ENCODE peak calls at places on chromosomes 16 and 17, in six cellular contexts. One of them, this sample, is unnamed.

GRCh38 chr17:17223736-17224135 is 13.2 kb downstream of the FLCN start:
- DNase-seq in activated B cell treated with CpG ODN at 0.5 μM for 24 hours: no peak
- DNase-seq in lower lobe of right lung: no peak
- DNase-seq in activated CD4-positive, alpha-beta T cell treated with anti-CD3 and anti-CD28 coated beads, Interleukin-2, amount 50 U/mL, for 48 hours: no peak
- DNase-seq in amygdala: no peak
- DNase-seq in epithelial cell of esophagus: no peak
- DNase-seq in this sample: no peak

GRCh38 chr17:164536-165235 is 16.8 kb downstream of the DOC2B start:
- DNase-seq in activated CD4-positive, alpha-beta T cell treated with anti-CD3 and anti-CD28 coated beads, Interleukin-2, amount 50 U/mL, for 48 hours: peak
- DNase-seq in epithelial cell of esophagus: no peak
- DNase-seq in amygdala: no peak
- DNase-seq in lower lobe of right lung: no peak
- DNase-seq in activated B cell treated with CpG ODN at 0.5 μM for 24 hours: no peak
- DNase-seq in this sample: no peak

GRCh38 chr17:80709090-80709695 is 164.6 kb downstream of the RPTOR start:
- DNase-seq in amygdala: no peak
- DNase-seq in activated B cell treated with CpG ODN at 0.5 μM for 24 hours: no peak
- DNase-seq in lower lobe of right lung: no peak
- DNase-seq in activated CD4-positive, alpha-beta T cell treated with anti-CD3 and anti-CD28 coated beads, Interleukin-2, amount 50 U/mL, for 48 hours: no peak
- DNase-seq in epithelial cell of esophagus: no peak
- DNase-seq in this sample: no peak

GRCh38 chr16:12147681-12148479 is 171.3 kb downstream of the SNX29 start:
- DNase-seq in epithelial cell of esophagus: no peak
- DNase-seq in lower lobe of right lung: no peak
- DNase-seq in activated CD4-positive, alpha-beta T cell treated with anti-CD3 and anti-CD28 coated beads, Interleukin-2, amount 50 U/mL, for 48 hours: no peak
- DNase-seq in amygdala: no peak
- DNase-seq in activated B cell treated with CpG ODN at 0.5 μM for 24 hours: no peak
- DNase-seq in this sample: no peak

GRCh38 chr16:73058221-73058615 is 10.3 kb upstream of the ZFHX3 start:
- DNase-seq in activated B cell treated with CpG ODN at 0.5 μM for 24 hours: peak
- DNase-seq in amygdala: no peak
- DNase-seq in activated CD4-positive, alpha-beta T cell treated with anti-CD3 and anti-CD28 coated beads, Interleukin-2, amount 50 U/mL, for 48 hours: peak
- DNase-seq in epithelial cell of esophagus: peak
- DNase-seq in lower lobe of right lung: peak
- DNase-seq in this sample: no peak

GRCh38 chr16:56643080-56643778 is 4.8 kb downstream of the MT1A start:
- DNase-seq in epithelial cell of esophagus: peak
- DNase-seq in activated B cell treated with CpG ODN at 0.5 μM for 24 hours: peak
- DNase-seq in amygdala: no peak
- DNase-seq in lower lobe of right lung: peak
- DNase-seq in activated CD4-positive, alpha-beta T cell treated with anti-CD3 and anti-CD28 coated beads, Interleukin-2, amount 50 U/mL, for 48 hours: peak
- DNase-seq in this sample: peak

GRCh38 chr16:35398208-35398607 is 1938.8 kb downstream of the TP53TG3F start:
- DNase-seq in amygdala: no peak
- DNase-seq in epithelial cell of esophagus: no peak
- DNase-seq in activated B cell treated with CpG ODN at 0.5 μM for 24 hours: no peak
- DNase-seq in activated CD4-positive, alpha-beta T cell treated with anti-CD3 and anti-CD28 coated beads, Interleukin-2, amount 50 U/mL, for 48 hours: no peak
- DNase-seq in lower lobe of right lung: no peak
- DNase-seq in this sample: no peak

GRCh38 chr16:89149386-89149785 is 22.2 kb upstream of the CDH15 start:
- DNase-seq in activated CD4-positive, alpha-beta T cell treated with anti-CD3 and anti-CD28 coated beads, Interleukin-2, amount 50 U/mL, for 48 hours: no peak
- DNase-seq in activated B cell treated with CpG ODN at 0.5 μM for 24 hours: no peak
- DNase-seq in amygdala: no peak
- DNase-seq in lower lobe of right lung: no peak
- DNase-seq in epithelial cell of esophagus: no peak
- DNase-seq in this sample: peak

GRCh38 chr16:49876716-49877129 is 20.8 kb upstream of the ZNF423 start:
- DNase-seq in activated B cell treated with CpG ODN at 0.5 μM for 24 hours: no peak
- DNase-seq in epithelial cell of esophagus: no peak
- DNase-seq in lower lobe of right lung: peak
- DNase-seq in activated CD4-positive, alpha-beta T cell treated with anti-CD3 and anti-CD28 coated beads, Interleukin-2, amount 50 U/mL, for 48 hours: peak
- DNase-seq in amygdala: no peak
- DNase-seq in this sample: no peak

GRCh38 chr16:65005696-65006095 is 116.2 kb downstream of the CDH11 start:
- DNase-seq in lower lobe of right lung: no peak
- DNase-seq in epithelial cell of esophagus: peak
- DNase-seq in activated B cell treated with CpG ODN at 0.5 μM for 24 hours: no peak
- DNase-seq in amygdala: no peak
- DNase-seq in activated CD4-positive, alpha-beta T cell treated with anti-CD3 and anti-CD28 coated beads, Interleukin-2, amount 50 U/mL, for 48 hours: no peak
- DNase-seq in this sample: no peak

GRCh38 chr17:60154616-60155426 is 5.0 kb downstream of the CA4 start:
- DNase-seq in lower lobe of right lung: peak
- DNase-seq in activated B cell treated with CpG ODN at 0.5 μM for 24 hours: no peak
- DNase-seq in activated CD4-positive, alpha-beta T cell treated with anti-CD3 and anti-CD28 coated beads, Interleukin-2, amount 50 U/mL, for 48 hours: no peak
- DNase-seq in amygdala: no peak
- DNase-seq in epithelial cell of esophagus: peak
- DNase-seq in this sample: no peak

GRCh38 chr16:72399811-72400210 is 227.9 kb upstream of the PMFBP1 start:
- DNase-seq in amygdala: no peak
- DNase-seq in activated B cell treated with CpG ODN at 0.5 μM for 24 hours: no peak
- DNase-seq in activated CD4-positive, alpha-beta T cell treated with anti-CD3 and anti-CD28 coated beads, Interleukin-2, amount 50 U/mL, for 48 hours: no peak
- DNase-seq in epithelial cell of esophagus: no peak
- DNase-seq in lower lobe of right lung: no peak
- DNase-seq in this sample: no peak

GRCh38 chr17:39622380-39623006 is 4.3 kb upstream of the PPP1R1B start:
- DNase-seq in lower lobe of right lung: no peak
- DNase-seq in amygdala: no peak
- DNase-seq in epithelial cell of esophagus: no peak
- DNase-seq in activated CD4-positive, alpha-beta T cell treated with anti-CD3 and anti-CD28 coated beads, Interleukin-2, amount 50 U/mL, for 48 hours: peak
- DNase-seq in activated B cell treated with CpG ODN at 0.5 μM for 24 hours: no peak
- DNase-seq in this sample: no peak

GRCh38 chr17:35597604-35598003 is 10.5 kb downstream of the AP2B1 start:
- DNase-seq in amygdala: no peak
- DNase-seq in activated B cell treated with CpG ODN at 0.5 μM for 24 hours: no peak
- DNase-seq in lower lobe of right lung: no peak
- DNase-seq in epithelial cell of esophagus: no peak
- DNase-seq in activated CD4-positive, alpha-beta T cell treated with anti-CD3 and anti-CD28 coated beads, Interleukin-2, amount 50 U/mL, for 48 hours: no peak
- DNase-seq in this sample: no peak

GRCh38 chr17:73293480-73293911 is 18.3 kb downstream of the CDC42EP4 start:
- DNase-seq in activated B cell treated with CpG ODN at 0.5 μM for 24 hours: no peak
- DNase-seq in epithelial cell of esophagus: peak
- DNase-seq in activated CD4-positive, alpha-beta T cell treated with anti-CD3 and anti-CD28 coated beads, Interleukin-2, amount 50 U/mL, for 48 hours: no peak
- DNase-seq in lower lobe of right lung: peak
- DNase-seq in amygdala: no peak
- DNase-seq in this sample: no peak

GRCh38 chr16:22296225-22297113 is 740 bp upstream of the POLR3E start:
- DNase-seq in amygdala: no peak
- DNase-seq in activated B cell treated with CpG ODN at 0.5 μM for 24 hours: no peak
- DNase-seq in epithelial cell of esophagus: peak
- DNase-seq in lower lobe of right lung: no peak
- DNase-seq in activated CD4-positive, alpha-beta T cell treated with anti-CD3 and anti-CD28 coated beads, Interleukin-2, amount 50 U/mL, for 48 hours: peak
- DNase-seq in this sample: no peak

GRCh38 chr17:37392024-37392590 is 14.5 kb downstream of the ACACA start:
- DNase-seq in activated B cell treated with CpG ODN at 0.5 μM for 24 hours: no peak
- DNase-seq in epithelial cell of esophagus: peak
- DNase-seq in lower lobe of right lung: no peak
- DNase-seq in activated CD4-positive, alpha-beta T cell treated with anti-CD3 and anti-CD28 coated beads, Interleukin-2, amount 50 U/mL, for 48 hours: no peak
- DNase-seq in amygdala: no peak
- DNase-seq in this sample: no peak

GRCh38 chr16:8620535-8620934 is 963 bp upstream of the METTL22 start:
- DNase-seq in activated B cell treated with CpG ODN at 0.5 μM for 24 hours: no peak
- DNase-seq in activated CD4-positive, alpha-beta T cell treated with anti-CD3 and anti-CD28 coated beads, Interleukin-2, amount 50 U/mL, for 48 hours: no peak
- DNase-seq in lower lobe of right lung: no peak
- DNase-seq in amygdala: no peak
- DNase-seq in epithelial cell of esophagus: peak
- DNase-seq in this sample: no peak

GRCh38 chr16:79868841-79869240 is 268.3 kb upstream of the MAF start:
- DNase-seq in activated B cell treated with CpG ODN at 0.5 μM for 24 hours: no peak
- DNase-seq in lower lobe of right lung: no peak
- DNase-seq in amygdala: no peak
- DNase-seq in activated CD4-positive, alpha-beta T cell treated with anti-CD3 and anti-CD28 coated beads, Interleukin-2, amount 50 U/mL, for 48 hours: no peak
- DNase-seq in epithelial cell of esophagus: no peak
- DNase-seq in this sample: no peak

GRCh38 chr17:67779098-67779672 is 46.1 kb upstream of the BPTF start:
- DNase-seq in amygdala: no peak
- DNase-seq in epithelial cell of esophagus: peak
- DNase-seq in activated CD4-positive, alpha-beta T cell treated with anti-CD3 and anti-CD28 coated beads, Interleukin-2, amount 50 U/mL, for 48 hours: peak
- DNase-seq in lower lobe of right lung: no peak
- DNase-seq in activated B cell treated with CpG ODN at 0.5 μM for 24 hours: no peak
- DNase-seq in this sample: no peak

GRCh38 chr17:12342609-12343248 is 322.1 kb downstream of the MAP2K4 start:
- DNase-seq in activated B cell treated with CpG ODN at 0.5 μM for 24 hours: no peak
- DNase-seq in activated CD4-positive, alpha-beta T cell treated with anti-CD3 and anti-CD28 coated beads, Interleukin-2, amount 50 U/mL, for 48 hours: peak
- DNase-seq in amygdala: no peak
- DNase-seq in epithelial cell of esophagus: peak
- DNase-seq in lower lobe of right lung: no peak
- DNase-seq in this sample: no peak

GRCh38 chr17:65230040-65230439 is 92.9 kb downstream of the RGS9 start:
- DNase-seq in amygdala: no peak
- DNase-seq in activated B cell treated with CpG ODN at 0.5 μM for 24 hours: no peak
- DNase-seq in lower lobe of right lung: no peak
- DNase-seq in epithelial cell of esophagus: no peak
- DNase-seq in activated CD4-positive, alpha-beta T cell treated with anti-CD3 and anti-CD28 coated beads, Interleukin-2, amount 50 U/mL, for 48 hours: no peak
- DNase-seq in this sample: no peak

GRCh38 chr17:8922451-8922850 is 43.1 kb downstream of the PIK3R5 start:
- DNase-seq in epithelial cell of esophagus: peak
- DNase-seq in amygdala: no peak
- DNase-seq in activated B cell treated with CpG ODN at 0.5 μM for 24 hours: no peak
- DNase-seq in lower lobe of right lung: no peak
- DNase-seq in activated CD4-positive, alpha-beta T cell treated with anti-CD3 and anti-CD28 coated beads, Interleukin-2, amount 50 U/mL, for 48 hours: no peak
- DNase-seq in this sample: no peak

GRCh38 chr17:50087246-50087911 is 7.8 kb upstream of the PDK2 start:
- DNase-seq in activated CD4-positive, alpha-beta T cell treated with anti-CD3 and anti-CD28 coated beads, Interleukin-2, amount 50 U/mL, for 48 hours: peak
- DNase-seq in lower lobe of right lung: peak
- DNase-seq in activated B cell treated with CpG ODN at 0.5 μM for 24 hours: peak
- DNase-seq in epithelial cell of esophagus: peak
- DNase-seq in amygdala: no peak
- DNase-seq in this sample: no peak

GRCh38 chr16:58418601-58419000 is 26.3 kb downstream of the GINS3 start:
- DNase-seq in activated CD4-positive, alpha-beta T cell treated with anti-CD3 and anti-CD28 coated beads, Interleukin-2, amount 50 U/mL, for 48 hours: no peak
- DNase-seq in amygdala: no peak
- DNase-seq in epithelial cell of esophagus: peak
- DNase-seq in lower lobe of right lung: no peak
- DNase-seq in activated B cell treated with CpG ODN at 0.5 μM for 24 hours: no peak
- DNase-seq in this sample: no peak

GRCh38 chr17:78947235-78948153 is 22.3 kb upstream of the TIMP2 start:
- DNase-seq in amygdala: no peak
- DNase-seq in activated CD4-positive, alpha-beta T cell treated with anti-CD3 and anti-CD28 coated beads, Interleukin-2, amount 50 U/mL, for 48 hours: no peak
- DNase-seq in lower lobe of right lung: no peak
- DNase-seq in activated B cell treated with CpG ODN at 0.5 μM for 24 hours: no peak
- DNase-seq in epithelial cell of esophagus: peak
- DNase-seq in this sample: no peak

GRCh38 chr16:87065781-87066694 is 251.2 kb downstream of the C16orf95 start:
- DNase-seq in activated CD4-positive, alpha-beta T cell treated with anti-CD3 and anti-CD28 coated beads, Interleukin-2, amount 50 U/mL, for 48 hours: no peak
- DNase-seq in lower lobe of right lung: no peak
- DNase-seq in epithelial cell of esophagus: no peak
- DNase-seq in amygdala: no peak
- DNase-seq in activated B cell treated with CpG ODN at 0.5 μM for 24 hours: no peak
- DNase-seq in this sample: no peak

GRCh38 chr17:52079496-52079895 is 79.0 kb downstream of the CA10 start:
- DNase-seq in lower lobe of right lung: no peak
- DNase-seq in activated B cell treated with CpG ODN at 0.5 μM for 24 hours: no peak
- DNase-seq in amygdala: no peak
- DNase-seq in activated CD4-positive, alpha-beta T cell treated with anti-CD3 and anti-CD28 coated beads, Interleukin-2, amount 50 U/mL, for 48 hours: no peak
- DNase-seq in epithelial cell of esophagus: peak
- DNase-seq in this sample: no peak

GRCh38 chr16:86362155-86362849 is 148.0 kb upstream of the FOXF1 start:
- DNase-seq in amygdala: no peak
- DNase-seq in activated B cell treated with CpG ODN at 0.5 μM for 24 hours: no peak
- DNase-seq in lower lobe of right lung: no peak
- DNase-seq in epithelial cell of esophagus: no peak
- DNase-seq in activated CD4-positive, alpha-beta T cell treated with anti-CD3 and anti-CD28 coated beads, Interleukin-2, amount 50 U/mL, for 48 hours: no peak
- DNase-seq in this sample: peak

GRCh38 chr16:88599092-88599733 is 29.0 kb downstream of the ZC3H18 start:
- DNase-seq in epithelial cell of esophagus: no peak
- DNase-seq in activated B cell treated with CpG ODN at 0.5 μM for 24 hours: no peak
- DNase-seq in amygdala: no peak
- DNase-seq in activated CD4-positive, alpha-beta T cell treated with anti-CD3 and anti-CD28 coated beads, Interleukin-2, amount 50 U/mL, for 48 hours: no peak
- DNase-seq in lower lobe of right lung: peak
- DNase-seq in this sample: no peak

GRCh38 chr17:59154335-59154720 is 658 bp downstream of the SKA2 start:
- DNase-seq in activated CD4-positive, alpha-beta T cell treated with anti-CD3 and anti-CD28 coated beads, Interleukin-2, amount 50 U/mL, for 48 hours: peak
- DNase-seq in activated B cell treated with CpG ODN at 0.5 μM for 24 hours: peak
- DNase-seq in epithelial cell of esophagus: peak
- DNase-seq in amygdala: no peak
- DNase-seq in lower lobe of right lung: peak
- DNase-seq in this sample: no peak

GRCh38 chr17:69492410-69493071 is 78.0 kb downstream of the MAP2K6 start:
- DNase-seq in activated CD4-positive, alpha-beta T cell treated with anti-CD3 and anti-CD28 coated beads, Interleukin-2, amount 50 U/mL, for 48 hours: no peak
- DNase-seq in activated B cell treated with CpG ODN at 0.5 μM for 24 hours: no peak
- DNase-seq in epithelial cell of esophagus: peak
- DNase-seq in lower lobe of right lung: no peak
- DNase-seq in amygdala: no peak
- DNase-seq in this sample: no peak

GRCh38 chr17:57370051-57370581 is 113.8 kb downstream of the MSI2 start:
- DNase-seq in epithelial cell of esophagus: peak
- DNase-seq in activated B cell treated with CpG ODN at 0.5 μM for 24 hours: no peak
- DNase-seq in activated CD4-positive, alpha-beta T cell treated with anti-CD3 and anti-CD28 coated beads, Interleukin-2, amount 50 U/mL, for 48 hours: no peak
- DNase-seq in lower lobe of right lung: no peak
- DNase-seq in amygdala: no peak
- DNase-seq in this sample: no peak

GRCh38 chr17:74768069-74768762 is 7.9 kb downstream of the NAT9 start:
- DNase-seq in activated CD4-positive, alpha-beta T cell treated with anti-CD3 and anti-CD28 coated beads, Interleukin-2, amount 50 U/mL, for 48 hours: no peak
- DNase-seq in lower lobe of right lung: no peak
- DNase-seq in amygdala: peak
- DNase-seq in activated B cell treated with CpG ODN at 0.5 μM for 24 hours: no peak
- DNase-seq in epithelial cell of esophagus: no peak
- DNase-seq in this sample: peak